ENCODE peak calls at places on chromosome 21, in four cellular contexts. One of them, this sample, is unnamed.

GRCh38 chr21:33622253-33622652 is 19.3 kb downstream of the CRYZL1 start:
- DNase-seq in EH: no peak
- DNase-seq in posterior cingulate gyrus: no peak
- DNase-seq in psoas muscle: no peak
- DNase-seq in this sample: no peak

GRCh38 chr21:14215971-14216621 is at the start of gene RBM11:
- DNase-seq in EH: peak; percentile 46
- DNase-seq in posterior cingulate gyrus: peak; percentile 95
- DNase-seq in psoas muscle: peak; percentile 69
- DNase-seq in this sample: peak; percentile 5

GRCh38 chr21:35508389-35508888 is 459.3 kb upstream of the RUNX1 start:
- DNase-seq in EH: peak; percentile 71
- DNase-seq in posterior cingulate gyrus: peak; percentile 71
- DNase-seq in psoas muscle: peak; percentile 71
- DNase-seq in this sample: peak; percentile 72

GRCh38 chr21:42868196-42868595 is 11.1 kb downstream of the WDR4 start:
- DNase-seq in EH: no peak
- DNase-seq in posterior cingulate gyrus: no peak
- DNase-seq in psoas muscle: no peak
- DNase-seq in this sample: no peak

GRCh38 chr21:42150458-42151085 is 68.4 kb upstream of the ABCG1 start:
- DNase-seq in EH: no peak
- DNase-seq in posterior cingulate gyrus: peak; percentile 69
- DNase-seq in psoas muscle: no peak
- DNase-seq in this sample: no peak

GRCh38 chr21:42837421-42838211 is 41.7 kb downstream of the WDR4 start:
- DNase-seq in EH: no peak
- DNase-seq in posterior cingulate gyrus: no peak
- DNase-seq in psoas muscle: peak; percentile 49
- DNase-seq in this sample: no peak

GRCh38 chr21:37983336-37984095 is 67.3 kb upstream of the KCNJ6 start:
- DNase-seq in EH: peak; percentile 79
- DNase-seq in posterior cingulate gyrus: no peak
- DNase-seq in psoas muscle: no peak
- DNase-seq in this sample: no peak

GRCh38 chr21:46551636-46552241 is 53.1 kb downstream of the S100B start:
- DNase-seq in EH: no peak
- DNase-seq in posterior cingulate gyrus: peak; percentile 72
- DNase-seq in psoas muscle: peak; percentile 53
- DNase-seq in this sample: no peak

GRCh38 chr21:31752352-31752751 is 20.4 kb upstream of the SCAF4 start:
- DNase-seq in EH: no peak
- DNase-seq in posterior cingulate gyrus: no peak
- DNase-seq in psoas muscle: no peak
- DNase-seq in this sample: no peak

GRCh38 chr21:43321611-43322010 is 105.3 kb downstream of the SIK1 start:
- DNase-seq in EH: no peak
- DNase-seq in posterior cingulate gyrus: no peak
- DNase-seq in psoas muscle: no peak
- DNase-seq in this sample: no peak

GRCh38 chr21:15841856-15842564 is 112.2 kb downstream of the USP25 start:
- DNase-seq in EH: peak; percentile 85
- DNase-seq in posterior cingulate gyrus: no peak
- DNase-seq in psoas muscle: no peak
- DNase-seq in this sample: no peak

GRCh38 chr21:15058718-15059316 is 6.0 kb downstream of the NRIP1 start:
- DNase-seq in EH: peak; percentile 83
- DNase-seq in posterior cingulate gyrus: no peak
- DNase-seq in psoas muscle: no peak
- DNase-seq in this sample: no peak

This sample was measured in HepG2.